ENCODE peak calls at places on chromosomes 1 and 21, in nine cellular contexts. X is naive thymus-derived CD8-positive, alpha-beta T cell; P is nucleus accumbens; G is adipocyte; F is prostate gland; A is brain microvascular endothelial cell; K is A549; R is M059J; Y is H9. D is an unnamed sample.

GRCh38 chr1:21156019-21156418 is 20.7 kb downstream of the EIF4G3 start:
- DNase-seq in P (no peak), K (no peak), A (no peak), G (no peak), R (no peak), Y (no peak), F (no peak), X (no peak), D (no peak)

GRCh38 chr21:41482321-41482720 is 25.6 kb downstream of the TMPRSS2 start:
- DNase-seq in A (peak), P (no peak), Y (no peak), K (no peak), X (no peak), R (peak), F (no peak), G (peak), D (no peak)

GRCh38 chr1:91004145-91004544 is 17.7 kb downstream of the ZNF644 start:
- DNase-seq in A (no peak), X (no peak), Y (no peak), P (no peak), K (no peak), F (no peak), R (no peak), G (no peak), D (no peak)

GRCh38 chr1:226983998-226984364 is 43.9 kb downstream of the COQ8A start:
- DNase-seq in K (no peak), R (no peak), P (no peak), F (no peak), X (no peak), G (no peak), Y (no peak), A (no peak), D (no peak)

GRCh38 chr1:161710562-161710961 is 3.5 kb downstream of the FCRLA start:
- DNase-seq in A (no peak), P (no peak), K (no peak), R (no peak), G (peak), F (no peak), X (no peak), Y (no peak), D (no peak)

GRCh38 chr1:167169642-167170041 is 51.0 kb upstream of the POU2F1 start:
- DNase-seq in K (no peak), A (no peak), P (no peak), F (no peak), R (no peak), G (no peak), X (no peak), Y (no peak), D (no peak)

GRCh38 chr1:97120821-97121220 is 399.2 kb downstream of the PTBP2 start:
- DNase-seq in A (no peak), K (no peak), F (no peak), X (no peak), R (no peak), Y (no peak), G (no peak), P (no peak), D (no peak)

GRCh38 chr1:110787328-110788071 is 85.4 kb upstream of the CD53 start:
- DNase-seq in Y (no peak), X (peak), K (no peak), G (no peak), R (no peak), F (no peak), A (no peak), P (no peak), D (peak)

GRCh38 chr1:206579747-206580437 is 32.4 kb downstream of the EIF2D start:
- DNase-seq in X (peak), R (peak), Y (no peak), G (peak), F (no peak), A (no peak), P (peak), K (no peak), D (peak)

GRCh38 chr1:160432371-160432786 is 32.0 kb downstream of the VANGL2 start:
- DNase-seq in Y (no peak), P (no peak), K (no peak), R (no peak), G (no peak), A (no peak), X (no peak), F (no peak), D (no peak)

GRCh38 chr1:42319128-42319851 is 15.7 kb downstream of the FOXJ3 start:
- DNase-seq in Y (no peak), P (peak), G (peak), A (peak), K (no peak), X (no peak), F (no peak), R (peak), D (peak)

GRCh38 chr1:156571261-156571958 is 955 bp downstream of the IQGAP3 start:
- DNase-seq in R (peak), Y (no peak), X (no peak), P (no peak), K (peak), F (no peak), G (peak), A (peak), D (no peak)

GRCh38 chr1:116389705-116390104 is 16.7 kb downstream of the ATP1A1 start:
- DNase-seq in Y (no peak), F (no peak), R (no peak), P (no peak), K (no peak), X (no peak), G (no peak), A (no peak), D (no peak)

GRCh38 chr1:36988741-36989193 is 45.5 kb downstream of the GRIK3 start:
- DNase-seq in K (no peak), F (no peak), P (no peak), A (no peak), Y (no peak), R (no peak), G (no peak), X (no peak), D (no peak)

GRCh38 chr1:204624631-204625216 is 60.8 kb downstream of the LRRN2 start:
- DNase-seq in G (no peak), X (no peak), R (no peak), Y (no peak), K (no peak), P (no peak), F (no peak), A (no peak), D (no peak)

GRCh38 chr1:2504224-2504948 is 22.0 kb downstream of the PANK4 start:
- DNase-seq in P (no peak), G (no peak), R (no peak), Y (no peak), K (no peak), F (no peak), A (no peak), X (no peak), D (no peak)

GRCh38 chr1:67347688-67348472 is 40.2 kb downstream of the IL12RB2 start:
- DNase-seq in X (no peak), K (peak), P (no peak), R (peak), G (peak), Y (peak), F (peak), A (peak), D (peak)

GRCh38 chr1:1630965-1631792 is 794 bp upstream of the MMP23B start:
- DNase-seq in G (no peak), F (no peak), A (no peak), P (no peak), Y (peak), K (no peak), X (no peak), R (no peak), D (no peak)

GRCh38 chr1:177830531-177830930 is 139.3 kb downstream of the SEC16B start:
- DNase-seq in K (no peak), X (no peak), A (no peak), F (no peak), Y (no peak), G (no peak), P (no peak), R (no peak), D (no peak)

GRCh38 chr1:67317803-67318202 is 10.1 kb downstream of the IL12RB2 start:
- DNase-seq in K (no peak), Y (no peak), X (no peak), F (no peak), R (no peak), P (no peak), G (no peak), A (no peak), D (no peak)

GRCh38 chr1:90826834-90827233 is 109.7 kb upstream of the BARHL2 start:
- DNase-seq in K (no peak), X (no peak), R (no peak), Y (no peak), F (no peak), P (no peak), A (no peak), G (no peak), D (no peak)

GRCh38 chr1:170377011-170377410 is 155.0 kb upstream of the GORAB start:
- DNase-seq in G (peak), Y (no peak), R (no peak), A (no peak), K (no peak), F (no peak), X (no peak), P (no peak), D (no peak)